ENCODE peak calls at places on chromosomes 13 and 19, in five cellular contexts. One of them, this sample, is unnamed.

GRCh38 chr13:50375792-50376191 is 360.5 kb downstream of the KCNRG start:
- DNase-seq in fibroblast of lung: peak; percentile 51
- DNase-seq in Peyer's patch: no peak
- DNase-seq in GM23248: peak; percentile 83
- DNase-seq in testis: no peak
- DNase-seq in this sample: no peak

GRCh38 chr13:97342136-97342535 is 91.8 kb upstream of the RAP2A start:
- DNase-seq in fibroblast of lung: no peak
- DNase-seq in Peyer's patch: no peak
- DNase-seq in GM23248: no peak
- DNase-seq in testis: no peak
- DNase-seq in this sample: no peak

GRCh38 chr13:53170910-53171309 is 142.3 kb downstream of the OLFM4 start:
- DNase-seq in fibroblast of lung: no peak
- DNase-seq in Peyer's patch: no peak
- DNase-seq in GM23248: no peak
- DNase-seq in testis: no peak
- DNase-seq in this sample: no peak

GRCh38 chr19:772730-773436 is 22.0 kb downstream of the MISP start:
- DNase-seq in fibroblast of lung: no peak
- DNase-seq in Peyer's patch: no peak
- DNase-seq in GM23248: no peak
- DNase-seq in testis: no peak
- DNase-seq in this sample: no peak

GRCh38 chr13:86426437-86426836 is 627.2 kb upstream of the SLITRK6 start:
- DNase-seq in fibroblast of lung: no peak
- DNase-seq in Peyer's patch: no peak
- DNase-seq in GM23248: no peak
- DNase-seq in testis: no peak
- DNase-seq in this sample: no peak

GRCh38 chr19:18029617-18030338 is 21.8 kb downstream of the ARRDC2 start:
- DNase-seq in fibroblast of lung: no peak
- DNase-seq in Peyer's patch: peak; percentile 81
- DNase-seq in GM23248: peak; percentile 23
- DNase-seq in testis: no peak
- DNase-seq in this sample: peak; percentile 85

GRCh38 chr13:44576396-44577235 is 486 bp upstream of the TSC22D1 start:
- DNase-seq in fibroblast of lung: no peak
- DNase-seq in Peyer's patch: peak; percentile 57
- DNase-seq in GM23248: peak; percentile 58
- DNase-seq in testis: no peak
- DNase-seq in this sample: peak; percentile 42

GRCh38 chr19:17794731-17795494 is at the start of gene B3GNT3:
- DNase-seq in fibroblast of lung: no peak
- DNase-seq in Peyer's patch: peak; percentile 90
- DNase-seq in GM23248: peak; percentile 37
- DNase-seq in testis: peak; percentile 42
- DNase-seq in this sample: peak; percentile 57

GRCh38 chr13:77810430-77810829 is 108.2 kb downstream of the EDNRB start:
- DNase-seq in fibroblast of lung: peak; percentile 51
- DNase-seq in Peyer's patch: no peak
- DNase-seq in GM23248: peak; percentile 69
- DNase-seq in testis: no peak
- DNase-seq in this sample: no peak

GRCh38 chr19:1132625-1133383 is 29.0 kb downstream of the GPX4 start:
- DNase-seq in fibroblast of lung: no peak
- DNase-seq in Peyer's patch: no peak
- DNase-seq in GM23248: no peak
- DNase-seq in testis: no peak
- DNase-seq in this sample: no peak

GRCh38 chr19:47272448-47273312 is 2.0 kb upstream of the INAFM1 start:
- DNase-seq in fibroblast of lung: peak; percentile 32
- DNase-seq in Peyer's patch: peak; percentile 71
- DNase-seq in GM23248: peak; percentile 52
- DNase-seq in testis: peak; percentile 37
- DNase-seq in this sample: no peak

GRCh38 chr19:944171-944567 is 18.3 kb downstream of the ARID3A start:
- DNase-seq in fibroblast of lung: no peak
- DNase-seq in Peyer's patch: peak; percentile 88
- DNase-seq in GM23248: no peak
- DNase-seq in testis: peak; percentile 92
- DNase-seq in this sample: peak; percentile 93

GRCh38 chr13:33108620-33109019 is 92.4 kb downstream of the KL start:
- DNase-seq in fibroblast of lung: peak; percentile 81
- DNase-seq in Peyer's patch: no peak
- DNase-seq in GM23248: peak; percentile 85
- DNase-seq in testis: no peak
- DNase-seq in this sample: no peak

GRCh38 chr19:48958006-48958405 is 3.3 kb downstream of the BAX start:
- DNase-seq in fibroblast of lung: no peak
- DNase-seq in Peyer's patch: no peak
- DNase-seq in GM23248: no peak
- DNase-seq in testis: no peak
- DNase-seq in this sample: no peak

GRCh38 chr19:28026636-28027035 is 1186.3 kb downstream of the UQCRFS1 start:
- DNase-seq in fibroblast of lung: no peak
- DNase-seq in Peyer's patch: no peak
- DNase-seq in GM23248: no peak
- DNase-seq in testis: no peak
- DNase-seq in this sample: no peak

GRCh38 chr13:75416327-75417005 is 65.5 kb downstream of the TBC1D4 start:
- DNase-seq in fibroblast of lung: no peak
- DNase-seq in Peyer's patch: no peak
- DNase-seq in GM23248: peak; percentile 8
- DNase-seq in testis: no peak
- DNase-seq in this sample: no peak

GRCh38 chr13:98203641-98204326 is 26.7 kb upstream of the RNF113B start:
- DNase-seq in fibroblast of lung: no peak
- DNase-seq in Peyer's patch: no peak
- DNase-seq in GM23248: peak; percentile 58
- DNase-seq in testis: no peak
- DNase-seq in this sample: no peak

GRCh38 chr19:51025809-51026553 is 435 bp downstream of the KLK11 start:
- DNase-seq in fibroblast of lung: no peak
- DNase-seq in Peyer's patch: no peak
- DNase-seq in GM23248: no peak
- DNase-seq in testis: peak; percentile 59
- DNase-seq in this sample: no peak

GRCh38 chr19:16369664-16370576 is 45.3 kb downstream of the KLF2 start:
- DNase-seq in fibroblast of lung: no peak
- DNase-seq in Peyer's patch: no peak
- DNase-seq in GM23248: no peak
- DNase-seq in testis: no peak
- DNase-seq in this sample: no peak

GRCh38 chr19:15337202-15337601 is 4.9 kb upstream of the BRD4 start:
- DNase-seq in fibroblast of lung: peak; percentile 60
- DNase-seq in Peyer's patch: no peak
- DNase-seq in GM23248: peak; percentile 83
- DNase-seq in testis: no peak
- DNase-seq in this sample: no peak

GRCh38 chr13:112434937-112435523 is 58.9 kb downstream of the SPACA7 start:
- DNase-seq in fibroblast of lung: no peak
- DNase-seq in Peyer's patch: no peak
- DNase-seq in GM23248: no peak
- DNase-seq in testis: no peak
- DNase-seq in this sample: no peak

GRCh38 chr19:4423727-4424126 is 21.3 kb downstream of the CHAF1A start:
- DNase-seq in fibroblast of lung: no peak
- DNase-seq in Peyer's patch: no peak
- DNase-seq in GM23248: no peak
- DNase-seq in testis: no peak
- DNase-seq in this sample: no peak

GRCh38 chr13:31105020-31105800 is 56.5 kb downstream of the HSPH1 start:
- DNase-seq in fibroblast of lung: peak; percentile 5
- DNase-seq in Peyer's patch: no peak
- DNase-seq in GM23248: peak; percentile 16
- DNase-seq in testis: peak; percentile 60
- DNase-seq in this sample: no peak

GRCh38 chr13:31200636-31200970 is 828 bp downstream of the B3GLCT start:
- DNase-seq in fibroblast of lung: peak; percentile 23
- DNase-seq in Peyer's patch: peak; percentile 72
- DNase-seq in GM23248: no peak
- DNase-seq in testis: peak; percentile 49
- DNase-seq in this sample: peak; percentile 76

GRCh38 chr19:33487901-33488817 is 33.4 kb downstream of the PEPD start:
- DNase-seq in fibroblast of lung: no peak
- DNase-seq in Peyer's patch: no peak
- DNase-seq in GM23248: no peak
- DNase-seq in testis: no peak
- DNase-seq in this sample: no peak

GRCh38 chr19:4380254-4380727 is 20.1 kb downstream of the SH3GL1 start:
- DNase-seq in fibroblast of lung: no peak
- DNase-seq in Peyer's patch: peak; percentile 85
- DNase-seq in GM23248: peak; percentile 47
- DNase-seq in testis: peak; percentile 68
- DNase-seq in this sample: no peak

DNA sequence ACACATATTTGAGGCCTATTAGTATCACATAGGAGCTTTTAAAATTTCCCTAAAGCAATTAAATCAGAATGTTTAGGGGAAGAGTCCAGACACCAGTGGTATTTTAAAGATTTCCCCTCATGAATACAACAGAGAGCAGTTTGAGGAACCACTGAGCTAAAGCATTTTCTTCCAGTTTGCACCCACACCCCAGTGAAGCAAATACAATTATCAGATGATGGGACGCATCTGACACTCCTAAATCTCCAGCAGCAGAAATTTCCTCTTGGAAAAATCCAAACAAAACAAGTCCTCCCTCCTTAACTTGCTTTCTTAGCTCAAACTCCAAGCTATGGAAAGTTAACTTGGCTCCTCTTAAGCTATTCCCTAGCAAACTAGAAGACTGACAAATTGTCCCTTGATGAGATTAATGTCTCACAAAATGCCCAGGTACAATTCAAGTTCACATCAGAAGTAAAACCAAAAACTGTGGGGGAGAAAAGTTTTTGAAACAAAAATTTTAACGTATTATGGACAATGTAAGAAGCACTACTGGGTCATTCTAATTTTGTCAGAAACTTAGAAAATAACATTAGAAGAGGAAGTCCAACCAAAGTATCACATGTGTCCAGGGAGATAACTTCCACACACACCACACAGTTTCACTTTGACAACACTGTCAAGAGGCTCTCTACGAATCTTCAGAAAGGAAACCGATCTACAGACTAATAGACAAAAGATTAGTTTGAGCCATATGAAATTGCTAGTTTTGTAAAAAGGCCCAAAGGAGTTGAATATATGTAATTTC is 74.1 kb downstream of the ABCC4 start:
- DNase-seq in fibroblast of lung: no peak
- DNase-seq in Peyer's patch: no peak
- DNase-seq in GM23248: no peak
- DNase-seq in testis: no peak
- DNase-seq in this sample: no peak
- H3K4me3 ChIP-seq in fibroblast of lung: no peak overlapping the region
- H3K4me3 ChIP-seq in Peyer's patch: no peak overlapping the region
- H3K4me3 ChIP-seq in GM23248: no peak overlapping the region
- H3K4me3 ChIP-seq in testis: no peak overlapping the region
- H3K4me3 ChIP-seq in this sample: no peak overlapping the region

DNA sequence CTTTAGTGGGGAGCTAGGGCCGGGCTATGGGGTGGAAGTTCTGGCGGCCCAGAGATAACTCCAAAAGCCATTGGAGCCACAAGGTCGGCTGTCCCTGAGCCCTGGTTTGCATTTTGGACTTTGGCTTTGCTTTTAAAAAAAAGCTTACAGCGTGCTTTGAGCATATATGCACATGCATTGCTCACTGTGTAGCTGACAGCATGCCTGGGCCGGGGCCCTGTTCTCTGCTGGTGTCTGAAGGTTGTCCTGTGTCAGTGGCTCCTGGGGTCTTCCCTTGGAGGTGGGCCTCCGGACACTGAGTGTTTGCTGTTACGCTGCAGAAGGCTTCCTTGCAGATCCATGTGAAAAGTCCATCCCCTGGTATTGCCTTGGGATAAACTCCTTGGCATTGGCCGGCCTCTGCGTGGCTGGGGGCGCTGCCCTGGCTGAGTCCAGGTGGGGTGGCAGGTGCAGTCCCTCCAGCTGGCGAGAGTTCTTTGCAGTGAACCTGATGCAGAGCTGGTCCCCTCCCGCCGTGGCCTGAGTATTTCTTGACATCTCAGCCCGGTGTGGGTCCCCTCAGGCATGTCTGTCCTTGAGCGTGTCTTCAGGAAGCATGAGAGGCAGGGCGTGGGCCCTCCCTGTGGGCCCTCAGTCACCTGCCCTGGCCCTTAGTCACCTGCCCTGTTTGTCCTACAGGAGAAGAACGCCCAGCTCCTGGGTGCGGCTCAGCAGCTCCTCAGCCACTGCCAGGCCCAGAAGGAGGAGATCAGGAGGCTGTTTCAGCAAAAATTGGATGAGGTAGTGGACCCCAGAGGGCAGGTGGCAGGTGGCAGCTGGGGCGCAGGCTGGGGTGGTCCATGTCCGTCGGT is 23.0 kb downstream of the PLEKHJ1 start:
- DNase-seq in fibroblast of lung: no peak
- DNase-seq in Peyer's patch: peak; percentile 90
- DNase-seq in GM23248: no peak
- DNase-seq in testis: no peak
- DNase-seq in this sample: no peak
- H3K36me3 ChIP-seq in fibroblast of lung: peaks cover 61% of the 10 kb centered on the region
- H3K36me3 ChIP-seq in Peyer's patch: peaks cover 81% of the 10 kb centered on the region
- H3K36me3 ChIP-seq in GM23248: no peaks in the 10 kb centered on the region
- H3K36me3 ChIP-seq in testis: no peaks in the 10 kb centered on the region
- H3K36me3 ChIP-seq in this sample: peaks cover 83% of the 10 kb centered on the region

DNA sequence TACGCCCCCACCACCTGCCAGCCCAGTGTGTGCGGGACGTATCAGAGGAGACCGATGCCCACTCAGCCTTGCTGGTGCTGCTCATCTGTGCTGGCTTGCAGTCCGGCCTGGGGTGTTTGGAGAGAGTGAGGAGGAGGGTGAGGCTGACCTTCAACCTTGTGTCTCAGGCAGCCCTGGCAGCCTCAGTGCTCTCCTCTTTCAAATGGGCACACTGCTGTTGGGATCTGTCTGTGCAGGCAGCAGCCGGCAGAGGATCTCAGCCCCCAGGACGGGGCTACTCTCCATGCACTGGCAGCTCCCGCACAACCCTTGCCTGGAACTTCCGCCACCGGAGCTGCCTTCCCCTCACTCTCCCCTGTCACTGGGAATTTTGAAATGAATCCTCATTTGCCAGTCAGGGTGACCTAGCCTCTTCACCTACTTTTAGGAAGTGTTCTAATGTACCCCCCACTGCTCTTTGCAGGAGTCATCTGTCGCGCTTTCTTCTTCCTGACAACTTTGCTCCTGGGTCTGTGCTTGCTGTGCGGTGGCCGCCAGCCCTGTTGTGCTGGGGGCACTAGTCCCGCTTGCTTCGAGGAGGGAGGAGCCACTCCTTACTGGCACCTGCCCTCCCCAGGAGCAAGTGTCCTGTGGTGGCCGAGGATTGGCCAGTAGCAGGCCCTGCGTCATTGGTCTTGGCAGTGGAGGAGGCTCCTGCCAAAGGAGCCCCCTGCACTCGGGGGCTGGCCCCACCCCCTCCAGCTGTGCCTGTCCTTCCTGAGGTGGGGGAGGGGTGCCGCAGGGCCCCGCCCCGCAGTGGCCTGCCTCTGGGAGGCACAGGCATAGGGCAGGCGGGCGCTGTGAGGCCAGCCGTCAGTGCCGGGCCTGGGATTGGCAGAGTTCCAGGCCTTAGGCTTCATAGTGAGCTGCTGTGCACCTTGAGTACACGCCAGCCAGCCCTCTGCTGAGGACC is 53.4 kb downstream of the TSSK6 start:
- DNase-seq in fibroblast of lung: peak; percentile 70
- DNase-seq in Peyer's patch: peak; percentile 69
- DNase-seq in GM23248: no peak
- DNase-seq in testis: peak; percentile 54
- DNase-seq in this sample: peak; percentile 96
- H3K4me3 ChIP-seq in fibroblast of lung: no peak overlapping the region
- H3K4me3 ChIP-seq in Peyer's patch: no peak overlapping the region
- H3K4me3 ChIP-seq in GM23248: no peak overlapping the region
- H3K4me3 ChIP-seq in testis: no peak overlapping the region
- H3K4me3 ChIP-seq in this sample: peak overlapping the region; percentile 29

GRCh38 chr13:114010401-114011101 is 36.7 kb upstream of the C13orf46 start:
- DNase-seq in fibroblast of lung: no peak
- DNase-seq in Peyer's patch: peak; percentile 35
- DNase-seq in GM23248: no peak
- DNase-seq in testis: no peak
- DNase-seq in this sample: no peak
- H3K36me3 ChIP-seq in fibroblast of lung: peaks cover 32% of the 10 kb centered on the region
- H3K36me3 ChIP-seq in Peyer's patch: peaks cover 35% of the 10 kb centered on the region
- H3K36me3 ChIP-seq in GM23248: peaks cover 20% of the 10 kb centered on the region
- H3K36me3 ChIP-seq in testis: no peaks in the 10 kb centered on the region
- H3K36me3 ChIP-seq in this sample: peaks cover 27% of the 10 kb centered on the region

This sample was measured in BE2C.